ENCODE peak calls at places on chromosome 4, in four cellular contexts. A is Caco-2; V is aorta; H is naive thymus-derived CD4-positive, alpha-beta T cell. O is an unnamed sample.

GRCh38 chr4:74970577-74970976 is 37.7 kb downstream of the PARM1 start:
- DNase-seq in A (no peak), V (no peak), H (no peak), O (no peak)

GRCh38 chr4:142519342-142519741 is 326.8 kb downstream of the INPP4B start:
- DNase-seq in A (no peak), H (no peak), V (no peak), O (no peak)

GRCh38 chr4:81096566-81096965 is 66.1 kb downstream of the BMP3 start:
- DNase-seq in A (no peak), V (no peak), H (no peak), O (no peak)

GRCh38 chr4:47876310-47876709 is 38.1 kb downstream of the NFXL1 start:
- DNase-seq in V (no peak), A (no peak), H (no peak), O (no peak)

GRCh38 chr4:100547541-100548208 is 29.9 kb upstream of the EMCN start:
- DNase-seq in V (no peak), A (peak), H (no peak), O (no peak)

GRCh38 chr4:40186665-40187014 is 10.2 kb upstream of the RHOH start:
- DNase-seq in H (no peak), A (no peak), V (no peak), O (no peak)

GRCh38 chr4:10183462-10183861 is 66.9 kb upstream of the WDR1 start:
- DNase-seq in A (no peak), H (no peak), V (no peak), O (no peak)

GRCh38 chr4:10054571-10055041 is 33.3 kb upstream of the SLC2A9 start:
- DNase-seq in A (no peak), H (no peak), V (no peak), O (no peak)

GRCh38 chr4:147842573-147842972 is 110.7 kb downstream of the ARHGAP10 start:
- DNase-seq in H (no peak), V (no peak), A (no peak), O (peak)

GRCh38 chr4:81040175-81040659 is 9.7 kb downstream of the BMP3 start:
- DNase-seq in V (no peak), A (no peak), H (peak), O (no peak)

GRCh38 chr4:145530662-145531061 is 49.0 kb downstream of the SMAD1 start:
- DNase-seq in H (no peak), A (no peak), V (no peak), O (no peak)

DNA sequence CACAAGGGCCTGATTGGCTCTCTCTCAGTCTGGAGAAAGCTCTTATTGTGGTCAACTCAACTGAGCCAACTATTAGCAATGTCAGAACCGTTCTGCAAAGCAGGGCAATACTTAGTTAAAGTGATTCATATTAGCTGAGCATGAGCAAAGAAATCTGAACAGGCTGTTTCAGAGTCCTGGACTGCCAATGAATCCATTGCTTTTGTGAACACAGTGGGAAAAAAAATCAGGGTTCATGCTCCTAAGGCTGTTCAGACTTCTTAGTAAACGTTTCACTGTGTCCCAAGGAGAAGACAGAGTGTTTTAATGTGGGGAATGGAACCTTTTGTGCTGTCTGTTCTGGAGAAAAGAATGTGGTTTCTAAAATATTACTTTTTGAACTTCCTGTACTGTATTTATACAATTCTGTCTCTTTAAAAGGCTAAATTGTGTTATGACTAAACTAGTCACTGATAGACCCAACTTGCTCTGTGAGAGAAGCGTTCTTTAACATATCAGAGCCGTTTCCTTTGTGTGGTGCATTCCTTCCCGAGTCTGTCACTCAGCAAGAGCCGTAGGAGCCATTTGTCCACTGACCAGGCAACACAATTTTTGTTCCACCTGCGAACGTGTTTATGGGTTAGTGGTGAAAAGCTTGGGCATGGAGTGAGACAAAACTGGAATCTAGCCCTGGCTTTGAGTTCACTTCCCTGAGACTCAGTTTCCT is 366.1 kb downstream of the FBXO8 start:
- DNase-seq in A (no peak), H (no peak), V (no peak), O (peak)
- H3K4me3 ChIP-seq in A (no peak), H (no peak), V (peak), O (no peak)

GRCh38 chr4:95546236-95546635 is 2.5 kb downstream of the UNC5C start:
- DNase-seq in H (no peak), A (no peak), V (no peak), O (no peak)

GRCh38 chr4:95547708-95548471 is 883 bp downstream of the UNC5C start:
- DNase-seq in H (no peak), A (no peak), V (peak), O (no peak)

GRCh38 chr4:95548738-95549245 is at the start of gene UNC5C:
- DNase-seq in H (no peak), A (no peak), V (peak), O (no peak)

GRCh38 chr4:95545526-95545925 is 3.2 kb downstream of the UNC5C start:
- DNase-seq in V (no peak), H (no peak), A (no peak), O (no peak)

DNA sequence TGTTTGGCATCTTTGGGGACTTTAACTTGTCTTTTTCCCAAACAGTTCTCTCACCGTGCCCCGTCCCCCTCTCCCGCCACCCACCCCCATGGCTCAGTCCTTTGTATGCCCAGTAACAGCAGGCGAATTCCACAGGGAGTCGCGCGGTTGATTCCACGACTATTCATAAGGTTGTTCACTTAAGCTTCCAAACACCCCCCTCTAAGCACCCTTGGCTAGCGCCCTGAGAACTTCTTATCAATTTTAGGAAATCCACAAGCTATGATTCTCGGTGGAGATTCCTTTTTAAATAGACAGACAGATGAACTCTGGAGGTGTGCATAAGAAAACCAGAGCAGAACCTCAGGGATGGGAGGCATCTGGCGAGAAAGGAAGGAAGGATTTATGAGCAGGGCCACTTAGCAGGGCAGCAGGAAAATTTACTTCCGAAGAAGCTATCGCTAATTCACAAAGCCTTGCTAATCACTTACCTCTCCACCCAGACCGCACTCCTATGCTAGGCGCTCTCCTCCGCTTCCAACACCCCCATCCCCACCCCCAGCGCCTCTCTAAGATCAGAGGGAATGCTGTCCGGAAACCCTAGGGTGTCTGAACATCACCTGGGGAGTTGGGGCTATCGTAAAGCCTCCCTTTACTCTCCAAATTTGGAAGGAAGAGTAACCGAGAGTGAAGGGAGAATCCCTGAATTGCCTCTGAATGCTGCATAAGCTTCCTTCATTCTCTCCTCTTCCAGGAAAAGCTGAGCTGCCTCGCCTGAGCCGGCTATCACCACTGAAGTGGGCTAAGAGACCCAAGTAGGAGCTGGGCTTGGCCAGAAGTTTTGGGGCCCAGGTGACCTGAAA is 1.7 kb downstream of the UNC5C start:
- DNase-seq in A (no peak), V (peak), H (no peak), O (no peak)
- H3K4me3 ChIP-seq in A (no peak), V (peak), H (no peak), O (peak)

DNA sequence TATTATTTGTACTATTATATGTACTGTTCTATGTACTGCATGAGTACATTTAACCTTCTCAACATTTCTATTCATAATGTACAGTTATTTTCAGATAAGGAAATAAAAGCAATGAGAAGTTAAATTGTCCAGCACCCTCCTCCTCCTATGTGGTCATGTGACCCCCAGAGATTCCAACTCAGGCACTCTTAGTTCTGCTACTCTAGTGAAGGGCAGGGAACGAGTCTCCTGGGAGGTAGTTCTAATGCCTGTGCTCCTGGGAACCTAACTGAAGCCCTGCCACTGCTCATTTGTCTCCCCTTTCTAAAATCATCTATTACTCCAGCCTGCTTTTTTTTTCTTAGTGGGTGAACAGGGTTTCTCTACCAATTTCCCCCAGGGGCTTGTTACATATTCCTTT is 105.9 kb upstream of the GPRIN3 start:
- DNase-seq in A (no peak), H (no peak), V (no peak), O (no peak)
- H3K4me3 ChIP-seq in A (no peak), H (no peak), V (no peak), O (no peak)

GRCh38 chr4:1728061-1728980 is 7.0 kb downstream of the TACC3 start:
- DNase-seq in A (no peak), H (no peak), V (peak), O (no peak)
- H3K4me3 ChIP-seq in A (no peak), H (no peak), V (no peak), O (no peak)

GRCh38 chr4:2058264-2059033 is 678 bp upstream of the NAT8L start:
- DNase-seq in V (peak), A (no peak), H (no peak), O (no peak)
- H3K4me3 ChIP-seq in V (peak), A (peak), H (no peak), O (peak)

DNA sequence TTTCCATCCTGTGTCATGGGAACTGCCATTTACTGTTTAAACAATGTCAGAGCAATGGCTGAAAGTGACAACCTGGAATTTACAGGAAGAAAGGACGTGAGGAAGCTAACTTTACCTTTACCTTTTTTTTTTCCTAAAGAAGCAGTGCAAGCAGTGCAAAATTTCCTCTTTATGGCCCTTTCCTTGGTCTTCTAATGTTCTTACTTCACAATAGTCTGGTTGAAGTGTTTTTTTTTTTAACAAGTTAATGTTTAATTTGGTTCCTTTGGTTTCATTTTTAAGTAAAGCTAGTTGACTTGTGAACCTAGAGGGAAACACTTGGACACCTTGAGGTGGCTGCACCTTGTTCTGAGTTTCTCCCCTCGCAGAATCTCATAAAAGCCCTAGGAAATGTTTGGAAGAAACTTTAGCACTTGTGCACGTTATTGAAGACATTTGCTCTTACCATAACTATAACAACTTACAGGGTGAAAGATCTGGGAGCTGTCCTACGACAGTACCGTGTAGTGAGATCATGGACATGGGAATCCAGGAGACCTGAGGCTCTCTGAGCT is 1.8 kb downstream of the SGMS2 start:
- DNase-seq in H (no peak), A (no peak), V (no peak), O (no peak)
- H3K4me3 ChIP-seq in H (no peak), A (peak), V (peak), O (peak)

DNA sequence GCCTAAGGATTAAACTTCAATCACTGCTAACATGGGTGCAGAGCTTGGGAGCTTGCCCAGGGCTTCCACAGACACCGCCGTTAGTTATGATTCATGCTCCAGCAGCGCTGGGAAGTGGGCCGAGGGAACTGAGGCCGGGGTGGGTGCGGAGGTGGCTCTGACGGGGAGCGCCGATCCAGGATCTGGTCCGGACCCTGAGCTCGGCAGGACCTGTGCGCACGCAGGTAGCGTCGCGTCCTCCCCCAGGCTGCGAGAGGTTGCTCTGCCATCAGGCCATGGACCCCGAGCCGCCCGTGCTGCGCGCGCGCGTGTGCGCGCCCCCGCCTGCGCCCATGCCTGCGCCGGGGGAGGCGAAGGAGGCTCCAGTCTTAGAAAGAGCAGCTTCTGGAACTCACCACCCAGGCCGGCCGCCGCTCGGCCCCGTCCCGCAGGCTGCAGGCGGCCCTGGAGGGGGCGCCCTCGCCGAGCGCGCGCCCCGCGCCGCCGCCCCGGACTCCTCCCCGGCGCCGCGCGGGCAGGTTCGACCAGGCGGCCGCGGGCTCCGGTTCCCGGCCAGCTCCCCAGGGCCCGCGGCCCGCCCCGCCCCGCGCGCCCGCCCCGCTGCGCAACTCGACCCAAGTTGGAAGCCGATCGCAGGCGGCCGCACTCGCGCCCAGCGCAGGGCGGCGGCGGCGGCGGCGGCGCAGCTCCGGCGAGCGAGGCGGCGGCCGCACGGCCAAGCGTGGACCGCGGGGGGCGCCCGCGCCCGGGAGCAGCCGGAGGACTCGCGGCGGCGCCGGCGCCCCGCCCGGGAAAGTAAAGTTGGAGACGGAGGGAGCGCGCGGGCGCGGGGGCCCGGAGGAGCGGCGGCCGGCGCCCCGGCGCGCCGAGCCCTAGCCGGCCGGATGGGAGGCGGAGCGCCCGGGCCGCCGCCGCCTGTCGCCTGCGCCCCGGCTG is 646 bp upstream of the ADRA2C start:
- DNase-seq in A (no peak), V (peak), H (no peak), O (peak)
- H3K4me3 ChIP-seq in A (peak), V (peak), H (no peak), O (peak)